ENCODE peak calls at places on chromosome 1, in six cellular contexts. I, C, P, L, J and D are unnamed samples.

GRCh38 chr1:231818342-231818741 is 191.8 kb downstream of the DISC1 start:
- DNase-seq in L (no peak), C (no peak), P (no peak), J (no peak), I (no peak), D (no peak)

GRCh38 chr1:203858055-203858454 is 3.3 kb upstream of the SNRPE start:
- DNase-seq in I (no peak), P (no peak), J (no peak), L (peak; percentile 63), C (no peak), D (peak; percentile 28)

GRCh38 chr1:65002156-65002507 is 35.8 kb upstream of the JAK1 start:
- DNase-seq in I (no peak), J (no peak), P (no peak), L (no peak), C (no peak), D (no peak)

GRCh38 chr1:51139474-51139873 is 37.4 kb downstream of the C1orf185 start:
- DNase-seq in J (no peak), I (no peak), L (no peak), P (no peak), C (no peak), D (no peak)

GRCh38 chr1:198220428-198220827 is 63.6 kb downstream of the NEK7 start:
- DNase-seq in J (no peak), I (no peak), C (no peak), L (no peak), P (no peak), D (no peak)

GRCh38 chr1:14826172-14826636 is 227.7 kb downstream of the KAZN start:
- DNase-seq in L (peak; percentile 78), C (no peak), J (no peak), I (no peak), P (no peak), D (peak; percentile 94)

GRCh38 chr1:223326776-223327175 is 37.2 kb downstream of the SUSD4 start:
- DNase-seq in I (no peak), C (no peak), L (no peak), J (no peak), P (no peak), D (no peak)

GRCh38 chr1:55955237-55955636 is 624.1 kb downstream of the PLPP3 start:
- DNase-seq in C (no peak), I (no peak), L (peak; percentile 15), J (no peak), P (no peak), D (no peak)

GRCh38 chr1:204408074-204408507 is 3.5 kb downstream of the PPP1R15B start:
- DNase-seq in C (peak; percentile 74), L (no peak), P (peak; percentile 27), I (peak; percentile 30), J (peak; percentile 33), D (no peak)

GRCh38 chr1:228276901-228277490 is 69.2 kb downstream of the OBSCN start:
- DNase-seq in P (no peak), L (no peak), I (no peak), C (no peak), J (no peak), D (no peak)

GRCh38 chr1:49163041-49163440 is 386.4 kb upstream of the BEND5 start:
- DNase-seq in P (no peak), J (no peak), L (no peak), I (no peak), C (no peak), D (no peak)

GRCh38 chr1:236016083-236016482 is 48.8 kb downstream of the NID1 start:
- DNase-seq in P (no peak), J (no peak), I (no peak), C (no peak), L (no peak), D (no peak)

GRCh38 chr1:116806245-116806644 is 52.0 kb downstream of the CD2 start:
- DNase-seq in I (peak; percentile 85), P (peak; percentile 38), L (no peak), C (no peak), J (no peak), D (no peak)

GRCh38 chr1:31102501-31102950 is 37.0 kb upstream of the PUM1 start:
- DNase-seq in L (no peak), C (no peak), P (no peak), J (no peak), I (no peak), D (peak; percentile 28)

GRCh38 chr1:26431979-26432695 is at the start of gene DHDDS:
- DNase-seq in I (peak; percentile 99), P (peak; percentile 97), J (peak; percentile 99), L (peak; percentile 96), C (peak; percentile 99), D (peak; percentile 94)